ENCODE peak calls at places on chromosomes 6 and 20, in ten cellular contexts. P is RPMI8226; G is NCI-H748 treated with DMSO at 0.1 percent for 48 hours; Y is HCT116; S is T-cell; W is head of caudate nucleus; O is naive thymus-derived CD4-positive, alpha-beta T cell; M is GM13976; J is glomerular endothelial cell; T is SHP77. D is an unnamed sample.
A peak's percentile ranks its signal among the peaks of the same experiment; 100 is the strongest.

GRCh38 chr6:46090115-46091079 is 39.4 kb upstream of the ENPP4 start:
- DNase-seq in P (peak; percentile 51), G (peak; percentile 44), Y (peak; percentile 41), S (peak; percentile 42), W (peak; percentile 80), O (peak; percentile 54), M (peak; percentile 61), J (peak; percentile 4), T (peak; percentile 32), D (peak; percentile 6)

GRCh38 chr20:45833030-45833882 is at the start of gene SNX21:
- DNase-seq in P (no peak), G (no peak), Y (no peak), S (no peak), W (peak; percentile 78), O (peak; percentile 21), M (peak; percentile 77), J (no peak), T (peak; percentile 47), D (peak; percentile 6)

GRCh38 chr20:10216146-10216741 is 2.4 kb upstream of the SNAP25 start:
- DNase-seq in P (no peak), G (peak; percentile 58), Y (no peak), S (no peak), W (no peak), O (no peak), M (peak; percentile 5), J (no peak), T (no peak), D (no peak)

GRCh38 chr20:7829031-7829430 is 111.2 kb downstream of the HAO1 start:
- DNase-seq in P (no peak), G (no peak), Y (no peak), S (no peak), W (no peak), O (no peak), M (no peak), J (no peak), T (no peak), D (no peak)

GRCh38 chr6:33029297-33030184 is 20.1 kb upstream of the HLA-DOA start:
- DNase-seq in P (no peak), G (no peak), Y (no peak), S (no peak), W (no peak), O (no peak), M (peak; percentile 61), J (no peak), T (no peak), D (no peak)

GRCh38 chr6:33683576-33684427 is 27.7 kb downstream of the UQCC2 start:
- DNase-seq in P (no peak), G (no peak), Y (no peak), S (no peak), W (no peak), O (no peak), M (no peak), J (no peak), T (no peak), D (no peak)

GRCh38 chr6:165872811-165873210 is 209.8 kb upstream of the PDE10A start:
- DNase-seq in P (no peak), G (no peak), Y (no peak), S (no peak), W (no peak), O (no peak), M (no peak), J (no peak), T (no peak), D (no peak)

GRCh38 chr6:77131426-77131825 is 331.9 kb downstream of the HTR1B start:
- DNase-seq in P (no peak), G (no peak), Y (no peak), S (no peak), W (no peak), O (no peak), M (no peak), J (no peak), T (no peak), D (no peak)

GRCh38 chr20:47973519-47974233 is 188.4 kb upstream of the SULF2 start:
- DNase-seq in P (no peak), G (no peak), Y (no peak), S (no peak), W (no peak), O (no peak), M (no peak), J (no peak), T (no peak), D (no peak)

GRCh38 chr6:67854098-67854497 is 781.0 kb upstream of the ADGRB3 start:
- DNase-seq in P (no peak), G (no peak), Y (no peak), S (no peak), W (no peak), O (no peak), M (no peak), J (no peak), T (no peak), D (no peak)

GRCh38 chr6:134911532-134911931 is 38.4 kb downstream of the ALDH8A1 start:
- DNase-seq in P (no peak), G (no peak), Y (no peak), S (no peak), W (no peak), O (no peak), M (no peak), J (no peak), T (no peak), D (no peak)

GRCh38 chr6:108353853-108354252 is 59.0 kb downstream of the AFG1L start:
- DNase-seq in P (no peak), G (no peak), Y (no peak), S (no peak), W (no peak), O (no peak), M (no peak), J (no peak), T (no peak), D (no peak)

GRCh38 chr6:48069280-48069679 is 41.7 kb downstream of the PTCHD4 start:
- DNase-seq in P (no peak), G (peak; percentile 44), Y (no peak), S (no peak), W (no peak), O (no peak), M (no peak), J (no peak), T (peak; percentile 22), D (no peak)